ENCODE peak calls at places on chromosomes 6 and 20, in nine cellular contexts. L is ovary, T is K562, Q is heart left ventricle, S is body of pancreas, Z is gastrocnemius medialis, D is esophagus muscularis mucosa, V is GM12878, H is A549. M is an unnamed sample.

GRCh38 chr6:7216941-7217621 is 95.9 kb downstream of the SSR1 start:
- DNase-seq in S (no peak), Q (peak; percentile 77), L (no peak), V (no peak), T (no peak), D (no peak), H (no peak), Z (peak; percentile 91), M (no peak)

GRCh38 chr6:107075951-107076381 is 39.3 kb downstream of the BEND3 start:
- DNase-seq in D (no peak), T (no peak), Z (no peak), V (no peak), S (no peak), L (no peak), Q (no peak), H (peak; percentile 7), M (no peak)

GRCh38 chr6:144898052-144898689 is 613.0 kb downstream of the UTRN start:
- DNase-seq in D (no peak), V (no peak), Q (no peak), Z (no peak), T (no peak), L (no peak), H (no peak), S (no peak), M (no peak)

GRCh38 chr6:73888050-73888449 is 192.0 kb downstream of the CD109 start:
- DNase-seq in L (no peak), Z (no peak), V (no peak), H (no peak), S (no peak), Q (no peak), D (no peak), T (no peak), M (no peak)

GRCh38 chr20:46213946-46214830 is 94.1 kb downstream of the CDH22 start:
- DNase-seq in D (no peak), Q (no peak), H (no peak), T (no peak), S (no peak), Z (peak; percentile 91), L (no peak), V (no peak), M (no peak)

GRCh38 chr6:34147906-34148701 is 2.2 kb upstream of the GRM4 start:
- DNase-seq in V (no peak), S (no peak), L (no peak), D (no peak), H (no peak), T (no peak), Z (no peak), Q (no peak), M (no peak)

GRCh38 chr6:140002406-140003022 is 628.1 kb upstream of the CITED2 start:
- DNase-seq in V (no peak), S (no peak), H (no peak), Q (no peak), D (no peak), L (no peak), Z (no peak), T (no peak), M (no peak)

GRCh38 chr6:40249935-40250334 is 315.7 kb upstream of the MOCS1 start:
- DNase-seq in S (no peak), Z (no peak), L (no peak), T (no peak), V (no peak), D (no peak), H (no peak), Q (no peak), M (no peak)

GRCh38 chr6:166344240-166344639 is 1.9 kb upstream of the SFT2D1 start:
- DNase-seq in T (no peak), V (no peak), D (no peak), Z (no peak), H (no peak), S (no peak), Q (no peak), L (no peak), M (no peak)

GRCh38 chr6:134169881-134170486 is 117.6 kb upstream of the SLC2A12 start:
- DNase-seq in S (peak; percentile 39), H (no peak), Q (no peak), T (no peak), Z (no peak), L (no peak), D (no peak), V (no peak), M (no peak)

GRCh38 chr6:111550953-111551352 is 54.7 kb downstream of the TRAF3IP2 start:
- DNase-seq in D (no peak), L (no peak), V (no peak), Z (no peak), H (no peak), Q (no peak), T (no peak), S (no peak), M (no peak)

GRCh38 chr20:57672164-57672563 is 37.7 kb downstream of the PMEPA1 start:
- DNase-seq in S (peak; percentile 19), D (no peak), Z (no peak), Q (peak; percentile 76), T (no peak), L (peak; percentile 49), V (no peak), H (no peak), M (no peak)

GRCh38 chr20:54227751-54228150 is 19.9 kb downstream of the PFDN4 start:
- DNase-seq in H (no peak), L (no peak), D (no peak), Q (no peak), Z (no peak), S (no peak), V (no peak), T (no peak), M (no peak)

GRCh38 chr6:110859335-110859792 is 15.2 kb upstream of the AMD1 start:
- DNase-seq in L (no peak), H (no peak), D (no peak), Z (no peak), Q (peak; percentile 39), S (peak; percentile 19), V (no peak), T (no peak), M (no peak)

GRCh38 chr6:12173670-12174069 is 116.5 kb upstream of the EDN1 start:
- DNase-seq in Z (no peak), V (no peak), L (no peak), S (no peak), Q (no peak), H (no peak), D (no peak), T (no peak), M (no peak)

GRCh38 chr6:41199427-41200246 is 1.3 kb downstream of the TREML2 start:
- DNase-seq in S (no peak), L (no peak), H (no peak), T (no peak), V (peak; percentile 55), D (peak; percentile 89), Z (no peak), Q (no peak), M (no peak)

GRCh38 chr6:170438402-170438753 is 114.7 kb downstream of the PSMB1 start:
- DNase-seq in V (no peak), H (peak; percentile 72), T (peak; percentile 75), Q (peak; percentile 85), Z (peak; percentile 98), S (peak; percentile 96), D (peak; percentile 96), L (peak; percentile 71), M (peak; percentile 71)

GRCh38 chr6:11298651-11299420 is 66.4 kb upstream of the NEDD9 start:
- DNase-seq in S (peak; percentile 73), D (no peak), V (no peak), L (no peak), H (peak; percentile 16), T (no peak), Z (no peak), Q (no peak), M (peak; percentile 49)

GRCh38 chr6:157294654-157295053 is 28.7 kb downstream of the TMEM242 start:
- DNase-seq in V (no peak), L (no peak), Z (no peak), T (no peak), D (no peak), H (no peak), Q (no peak), S (no peak), M (no peak)
- H3K4me3 ChIP-seq in V (no peak overlapping the region), L (no peak overlapping the region), Z (no peak overlapping the region), T (no peak overlapping the region), D (no peak overlapping the region), H (no peak overlapping the region), Q (no peak overlapping the region), S (no peak overlapping the region), M (no peak overlapping the region)

GRCh38 chr6:153002613-153003293 is at the start of gene MTRF1L:
- DNase-seq in H (peak; percentile 94), L (peak; percentile 95), D (peak; percentile 98), S (peak; percentile 95), Z (peak; percentile 87), Q (peak; percentile 96), T (peak; percentile 94), V (peak; percentile 82), M (peak; percentile 93)
- TF ChIP-seq POLR2A in H (no peak), L (peak; percentile 72), D (peak; percentile 68), S (peak; percentile 76), Z (peak; percentile 86), Q (peak; percentile 26), T (peak; percentile 89), V (peak; percentile 66), M (no peak)

GRCh38 chr6:127519469-127519785 is 292 bp upstream of the MTCL3 start:
- DNase-seq in S (no peak), T (no peak), Q (no peak), H (no peak), L (no peak), Z (no peak), V (no peak), D (no peak), M (no peak)

GRCh38 chr6:127518212-127518709 is 874 bp downstream of the MTCL3 start:
- DNase-seq in L (no peak), Z (no peak), D (no peak), S (no peak), Q (no peak), T (no peak), V (no peak), H (peak; percentile 40), M (no peak)

GRCh38 chr6:127518710-127519468 is at the start of gene MTCL3:
- DNase-seq in L (no peak), V (no peak), D (no peak), H (peak; percentile 93), S (peak; percentile 16), Z (no peak), Q (no peak), T (no peak), M (no peak)

GRCh38 chr6:127517698-127518097 is 1.4 kb downstream of the MTCL3 start:
- DNase-seq in S (no peak), Q (no peak), L (no peak), T (no peak), V (no peak), D (no peak), H (no peak), Z (no peak), M (no peak)

GRCh38 chr6:127520061-127520460 is 926 bp upstream of the MTCL3 start:
- DNase-seq in Z (no peak), V (no peak), H (peak; percentile 11), T (no peak), Q (no peak), L (no peak), D (no peak), S (no peak), M (no peak)
- H3K4me3 ChIP-seq in Z (no peak overlapping the region), V (no peak overlapping the region), H (peak overlapping the region; percentile 72), T (no peak overlapping the region), Q (no peak overlapping the region), L (no peak overlapping the region), D (no peak overlapping the region), S (no peak overlapping the region), M (no peak overlapping the region)

DNA sequence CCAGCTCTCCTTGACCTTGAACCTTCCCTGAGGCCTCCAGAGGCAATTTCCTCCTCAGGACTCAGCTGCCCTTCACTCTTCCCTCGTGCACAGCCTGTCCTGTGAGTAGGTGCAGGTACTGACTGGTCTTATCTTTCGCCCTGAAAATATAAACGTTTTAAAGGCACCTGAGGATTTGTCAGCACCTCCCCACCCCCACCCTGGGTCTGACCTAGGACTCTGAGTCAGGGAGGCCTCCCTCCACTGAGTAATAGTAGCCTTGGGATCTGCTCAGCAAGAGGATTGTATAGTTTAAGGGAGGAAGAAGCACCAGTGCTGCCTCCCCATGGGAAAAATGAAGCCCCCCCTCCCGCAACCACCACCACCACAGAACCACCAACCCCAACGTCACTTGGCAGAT is 54.6 kb downstream of the PPARD start:
- DNase-seq in Z (no peak), H (no peak), D (no peak), T (no peak), S (peak; percentile 50), V (no peak), Q (no peak), L (no peak), M (peak; percentile 68)
- TF ChIP-seq POLR2A in Z (no peak), H (no peak), D (no peak), T (no peak), S (no peak), V (no peak), Q (no peak), L (no peak), M (no peak)